ENCODE peak calls at places on chromosomes 3 and 15, in four cellular contexts. One of them, this sample, is unnamed.

GRCh38 chr3:45690331-45691035 is 1.3 kb downstream of the SACM1L start:
- DNase-seq in psoas muscle: no peak
- DNase-seq in fibroblast of lung: peak; percentile 61
- DNase-seq in gastrocnemius medialis: no peak
- DNase-seq in this sample: no peak

GRCh38 chr15:58487041-58487723 is 55.4 kb downstream of the LIPC start:
- DNase-seq in psoas muscle: no peak
- DNase-seq in fibroblast of lung: no peak
- DNase-seq in gastrocnemius medialis: no peak
- DNase-seq in this sample: no peak

GRCh38 chr15:79071901-79072300 is 18.7 kb downstream of the RASGRF1 start:
- DNase-seq in psoas muscle: peak; percentile 71
- DNase-seq in fibroblast of lung: no peak
- DNase-seq in gastrocnemius medialis: peak; percentile 15
- DNase-seq in this sample: peak; percentile 8

GRCh38 chr3:13427662-13428603 is 7.8 kb upstream of the NUP210 start:
- DNase-seq in psoas muscle: no peak
- DNase-seq in fibroblast of lung: no peak
- DNase-seq in gastrocnemius medialis: no peak
- DNase-seq in this sample: peak; percentile 22

GRCh38 chr3:29353807-29354206 is 72.9 kb downstream of the RBMS3 start:
- DNase-seq in psoas muscle: no peak
- DNase-seq in fibroblast of lung: no peak
- DNase-seq in gastrocnemius medialis: no peak
- DNase-seq in this sample: no peak

GRCh38 chr3:11288786-11289637 is 16.8 kb downstream of the ATG7 start:
- DNase-seq in psoas muscle: no peak
- DNase-seq in fibroblast of lung: peak; percentile 95
- DNase-seq in gastrocnemius medialis: no peak
- DNase-seq in this sample: peak; percentile 95

GRCh38 chr3:62013931-62014330 is 359.4 kb downstream of the FEZF2 start:
- DNase-seq in psoas muscle: no peak
- DNase-seq in fibroblast of lung: no peak
- DNase-seq in gastrocnemius medialis: no peak
- DNase-seq in this sample: no peak

GRCh38 chr3:141955163-141955562 is 78.7 kb downstream of the ATP1B3 start:
- DNase-seq in psoas muscle: no peak
- DNase-seq in fibroblast of lung: peak; percentile 81
- DNase-seq in gastrocnemius medialis: no peak
- DNase-seq in this sample: no peak

GRCh38 chr3:39295184-39295775 is 15.4 kb upstream of the CX3CR1 start:
- DNase-seq in psoas muscle: no peak
- DNase-seq in fibroblast of lung: no peak
- DNase-seq in gastrocnemius medialis: no peak
- DNase-seq in this sample: no peak

GRCh38 chr3:60839242-60839641 is 412.0 kb downstream of the FHIT start:
- DNase-seq in psoas muscle: no peak
- DNase-seq in fibroblast of lung: peak; percentile 3
- DNase-seq in gastrocnemius medialis: no peak
- DNase-seq in this sample: peak; percentile 26

GRCh38 chr3:157354722-157355121 is 81.9 kb upstream of the PTX3 start:
- DNase-seq in psoas muscle: no peak
- DNase-seq in fibroblast of lung: no peak
- DNase-seq in gastrocnemius medialis: no peak
- DNase-seq in this sample: peak; percentile 30

GRCh38 chr15:59688888-59689625 is at the start of gene BNIP2:
- DNase-seq in psoas muscle: peak; percentile 100
- DNase-seq in fibroblast of lung: peak; percentile 98
- DNase-seq in gastrocnemius medialis: peak; percentile 99
- DNase-seq in this sample: peak; percentile 98

GRCh38 chr15:50265620-50266019 is at the start of gene HDC:
- DNase-seq in psoas muscle: no peak
- DNase-seq in fibroblast of lung: no peak
- DNase-seq in gastrocnemius medialis: no peak
- DNase-seq in this sample: no peak

GRCh38 chr3:186361612-186362408 is at the start of gene DGKG:
- DNase-seq in psoas muscle: peak; percentile 60
- DNase-seq in fibroblast of lung: no peak
- DNase-seq in gastrocnemius medialis: no peak
- DNase-seq in this sample: peak; percentile 37

GRCh38 chr3:188927971-188928370 is 243.8 kb upstream of the TPRG1 start:
- DNase-seq in psoas muscle: no peak
- DNase-seq in fibroblast of lung: no peak
- DNase-seq in gastrocnemius medialis: no peak
- DNase-seq in this sample: no peak

GRCh38 chr15:56587686-56588085 is 122.7 kb upstream of the MNS1 start:
- DNase-seq in psoas muscle: no peak
- DNase-seq in fibroblast of lung: peak; percentile 27
- DNase-seq in gastrocnemius medialis: no peak
- DNase-seq in this sample: no peak

GRCh38 chr15:36544518-36545383 is 34.7 kb upstream of the CDIN1 start:
- DNase-seq in psoas muscle: no peak
- DNase-seq in fibroblast of lung: peak; percentile 2
- DNase-seq in gastrocnemius medialis: no peak
- DNase-seq in this sample: no peak

GRCh38 chr3:43998374-43998840 is 243.3 kb upstream of the TOPAZ1 start:
- DNase-seq in psoas muscle: no peak
- DNase-seq in fibroblast of lung: no peak
- DNase-seq in gastrocnemius medialis: no peak
- DNase-seq in this sample: peak; percentile 15

GRCh38 chr3:14451844-14452533 is 49.6 kb downstream of the SLC6A6 start:
- DNase-seq in psoas muscle: peak; percentile 91
- DNase-seq in fibroblast of lung: peak; percentile 89
- DNase-seq in gastrocnemius medialis: peak; percentile 93
- DNase-seq in this sample: peak; percentile 63

GRCh38 chr3:164478323-164478722 is 600.0 kb downstream of the SI start:
- DNase-seq in psoas muscle: no peak
- DNase-seq in fibroblast of lung: no peak
- DNase-seq in gastrocnemius medialis: no peak
- DNase-seq in this sample: no peak

GRCh38 chr15:85044251-85044853 is 62.7 kb downstream of the PDE8A start:
- DNase-seq in psoas muscle: no peak
- DNase-seq in fibroblast of lung: peak; percentile 60
- DNase-seq in gastrocnemius medialis: peak; percentile 44
- DNase-seq in this sample: peak; percentile 70

GRCh38 chr15:31297880-31298456 is 28.7 kb upstream of the KLF13 start:
- DNase-seq in psoas muscle: no peak
- DNase-seq in fibroblast of lung: no peak
- DNase-seq in gastrocnemius medialis: no peak
- DNase-seq in this sample: no peak

GRCh38 chr3:35544976-35545375 is 94.3 kb upstream of the ARPP21 start:
- DNase-seq in psoas muscle: no peak
- DNase-seq in fibroblast of lung: no peak
- DNase-seq in gastrocnemius medialis: no peak
- DNase-seq in this sample: no peak

GRCh38 chr15:89138999-89139612 is 50.9 kb downstream of the ABHD2 start:
- DNase-seq in psoas muscle: no peak
- DNase-seq in fibroblast of lung: peak; percentile 36
- DNase-seq in gastrocnemius medialis: peak; percentile 40
- DNase-seq in this sample: no peak

DNA sequence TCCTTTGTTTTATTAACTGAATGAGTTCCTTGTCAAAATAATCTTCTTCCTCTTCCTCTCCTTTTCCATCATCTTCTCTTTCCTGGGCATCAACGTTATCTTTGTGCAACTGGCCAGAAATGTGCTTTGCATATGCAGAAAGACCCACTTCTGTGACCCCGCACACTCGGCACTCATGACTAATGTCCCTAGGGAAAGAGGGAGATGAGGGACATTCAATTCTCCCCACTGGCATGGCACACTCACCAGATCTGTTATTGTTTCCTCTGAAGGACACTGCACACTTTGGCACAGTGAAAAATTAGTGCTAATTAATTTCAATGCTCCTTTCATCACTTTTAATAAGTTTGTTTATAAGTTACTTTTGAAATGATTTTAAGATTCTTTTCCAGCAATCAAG is 34.0 kb downstream of the ZNF106 start:
- DNase-seq in psoas muscle: no peak
- DNase-seq in fibroblast of lung: peak; percentile 25
- DNase-seq in gastrocnemius medialis: no peak
- DNase-seq in this sample: no peak
- H3K4me3 ChIP-seq in psoas muscle: peak overlapping the region; percentile 61
- H3K4me3 ChIP-seq in fibroblast of lung: peak overlapping the region; percentile 25
- H3K4me3 ChIP-seq in gastrocnemius medialis: peak overlapping the region; percentile 44
- H3K4me3 ChIP-seq in this sample: no peak overlapping the region

GRCh38 chr3:113521981-113522380 is 7.0 kb upstream of the SPICE1 start:
- DNase-seq in psoas muscle: no peak
- DNase-seq in fibroblast of lung: no peak
- DNase-seq in gastrocnemius medialis: no peak
- DNase-seq in this sample: no peak

GRCh38 chr3:113514265-113514769 is 639 bp downstream of the SPICE1 start:
- DNase-seq in psoas muscle: no peak
- DNase-seq in fibroblast of lung: peak; percentile 18
- DNase-seq in gastrocnemius medialis: no peak
- DNase-seq in this sample: no peak

DNA sequence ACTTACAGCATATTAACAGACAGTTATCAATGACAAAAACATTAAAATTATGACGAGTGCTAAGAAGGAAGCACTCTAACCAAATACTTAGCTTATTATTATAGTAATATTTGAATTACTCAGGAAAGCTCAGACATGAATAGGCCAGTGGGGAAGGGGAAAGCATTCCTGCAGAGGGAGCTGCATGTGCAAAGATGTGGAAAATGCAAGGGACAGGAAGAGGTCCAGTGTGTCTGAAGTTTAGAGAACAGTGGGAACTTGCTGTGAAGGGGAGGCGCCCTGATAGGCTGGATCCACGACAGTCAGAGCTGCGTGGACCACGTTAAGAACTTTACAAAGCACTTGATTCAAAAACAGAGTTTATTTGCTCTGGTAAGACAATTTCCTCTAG is 1.2 kb upstream of the SPICE1 start:
- DNase-seq in psoas muscle: no peak
- DNase-seq in fibroblast of lung: no peak
- DNase-seq in gastrocnemius medialis: no peak
- DNase-seq in this sample: peak; percentile 35
- TF ChIP-seq CTCF in psoas muscle: no peak
- TF ChIP-seq CTCF in fibroblast of lung: no peak
- TF ChIP-seq CTCF in gastrocnemius medialis: no peak
- TF ChIP-seq CTCF in this sample: peak; percentile 34

GRCh38 chr3:24679429-24679828 is 184.8 kb upstream of the THRB start:
- DNase-seq in psoas muscle: no peak
- DNase-seq in fibroblast of lung: no peak
- DNase-seq in gastrocnemius medialis: no peak
- DNase-seq in this sample: no peak

GRCh38 chr3:24678441-24678865 is 183.8 kb upstream of the THRB start:
- DNase-seq in psoas muscle: no peak
- DNase-seq in fibroblast of lung: peak; percentile 96
- DNase-seq in gastrocnemius medialis: no peak
- DNase-seq in this sample: peak; percentile 89

GRCh38 chr3:24674261-24674660 is 179.6 kb upstream of the THRB start:
- DNase-seq in psoas muscle: no peak
- DNase-seq in fibroblast of lung: no peak
- DNase-seq in gastrocnemius medialis: no peak
- DNase-seq in this sample: no peak

GRCh38 chr3:24680214-24680967 is 185.7 kb upstream of the THRB start:
- DNase-seq in psoas muscle: peak; percentile 84
- DNase-seq in fibroblast of lung: peak; percentile 29
- DNase-seq in gastrocnemius medialis: peak; percentile 33
- DNase-seq in this sample: peak; percentile 61

GRCh38 chr3:24678021-24678420 is 183.4 kb upstream of the THRB start:
- DNase-seq in psoas muscle: no peak
- DNase-seq in fibroblast of lung: no peak
- DNase-seq in gastrocnemius medialis: no peak
- DNase-seq in this sample: no peak
- H3K4me3 ChIP-seq in psoas muscle: no peak overlapping the region
- H3K4me3 ChIP-seq in fibroblast of lung: peak overlapping the region; percentile 20
- H3K4me3 ChIP-seq in gastrocnemius medialis: no peak overlapping the region
- H3K4me3 ChIP-seq in this sample: no peak overlapping the region

DNA sequence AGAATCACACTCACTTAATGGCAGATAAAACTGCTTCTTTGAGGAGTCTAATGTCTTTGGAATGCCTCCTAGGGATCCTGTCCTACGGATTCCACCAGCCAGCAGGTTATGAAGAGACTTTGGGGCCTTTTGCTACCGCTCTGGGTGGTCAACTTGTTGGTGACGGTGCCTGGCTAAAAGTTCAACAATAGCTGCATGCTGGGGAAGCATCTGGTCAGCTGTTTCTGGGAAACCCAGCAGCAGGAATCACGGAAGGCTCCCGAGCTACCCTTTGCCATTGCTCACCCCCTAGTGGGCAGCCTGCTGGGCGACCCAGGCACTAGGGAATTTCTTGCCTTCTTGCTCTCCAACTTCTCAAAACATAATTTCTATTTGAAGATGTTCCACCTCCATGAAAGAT is 263.3 kb downstream of the NEK10 start:
- DNase-seq in psoas muscle: no peak
- DNase-seq in fibroblast of lung: no peak
- DNase-seq in gastrocnemius medialis: no peak
- DNase-seq in this sample: no peak
- TF ChIP-seq CTCF in psoas muscle: peak; percentile 16
- TF ChIP-seq CTCF in fibroblast of lung: no peak
- TF ChIP-seq CTCF in gastrocnemius medialis: no peak
- TF ChIP-seq CTCF in this sample: no peak

DNA sequence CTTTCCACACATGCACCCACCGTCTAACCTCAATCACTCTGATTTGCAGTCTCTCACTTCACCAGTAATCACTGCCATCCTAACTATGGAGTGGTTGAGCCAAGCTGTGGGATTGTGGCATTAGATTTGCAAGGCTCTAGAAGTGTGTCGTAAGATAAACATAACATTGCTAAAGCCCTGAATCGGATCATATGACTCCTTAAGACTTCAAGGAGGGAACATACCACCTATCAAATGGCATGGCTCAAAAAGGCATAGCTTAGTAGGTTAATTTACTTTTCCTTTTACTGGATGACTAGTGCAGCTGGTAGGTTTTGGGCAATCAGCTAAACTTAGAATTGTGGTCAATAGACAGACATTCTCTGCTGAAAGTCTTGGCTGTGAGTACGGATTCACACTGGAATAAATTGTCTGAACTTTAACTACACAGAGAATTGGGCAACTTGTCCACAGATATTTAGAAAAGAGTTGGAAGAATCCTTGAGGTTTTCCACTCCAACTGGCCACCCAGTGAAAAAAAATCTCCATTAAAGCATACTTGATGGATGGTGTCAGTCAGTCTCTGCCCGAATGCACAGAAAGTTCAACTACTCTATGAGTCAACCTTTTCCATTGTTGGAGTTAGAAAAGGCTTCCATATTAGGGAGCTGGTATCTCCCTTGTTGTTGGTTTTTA is 476.7 kb upstream of the CBLB start:
- DNase-seq in psoas muscle: no peak
- DNase-seq in fibroblast of lung: peak; percentile 100
- DNase-seq in gastrocnemius medialis: peak; percentile 68
- DNase-seq in this sample: peak; percentile 89
- H3K4me3 ChIP-seq in psoas muscle: no peak overlapping the region
- H3K4me3 ChIP-seq in fibroblast of lung: no peak overlapping the region
- H3K4me3 ChIP-seq in gastrocnemius medialis: no peak overlapping the region
- H3K4me3 ChIP-seq in this sample: no peak overlapping the region

GRCh38 chr3:109224333-109224732 is 87.8 kb downstream of the C3orf85 start:
- DNase-seq in psoas muscle: no peak
- DNase-seq in fibroblast of lung: no peak
- DNase-seq in gastrocnemius medialis: no peak
- DNase-seq in this sample: peak; percentile 4
- TF ChIP-seq CTCF in psoas muscle: no peak
- TF ChIP-seq CTCF in fibroblast of lung: no peak
- TF ChIP-seq CTCF in gastrocnemius medialis: no peak
- TF ChIP-seq CTCF in this sample: no peak

GRCh38 chr3:21745971-21746370 is 5.0 kb downstream of the ZNF385D start:
- DNase-seq in psoas muscle: no peak
- DNase-seq in fibroblast of lung: peak; percentile 81
- DNase-seq in gastrocnemius medialis: no peak
- DNase-seq in this sample: no peak
- H3K4me3 ChIP-seq in psoas muscle: no peak overlapping the region
- H3K4me3 ChIP-seq in fibroblast of lung: no peak overlapping the region
- H3K4me3 ChIP-seq in gastrocnemius medialis: no peak overlapping the region
- H3K4me3 ChIP-seq in this sample: no peak overlapping the region